ENCODE peak calls at places on chromosomes 1 and 21, in six cellular contexts. S is uterus, H is A549, I is AG10803, Q is GM06990, P is OCI-LY7. O is an unnamed sample.

GRCh38 chr1:51679435-51679834 is 62.5 kb downstream of the OSBPL9 start:
- DNase-seq in P (no peak), S (no peak), I (peak; percentile 24), Q (peak; percentile 32), H (peak; percentile 22), O (peak; percentile 30)

GRCh38 chr1:43704838-43705237 is 2.5 kb upstream of the ST3GAL3 start:
- DNase-seq in P (peak; percentile 19), I (peak; percentile 71), Q (no peak), S (peak; percentile 39), H (peak; percentile 40), O (peak; percentile 26)

GRCh38 chr1:228794173-228794572 is 58.9 kb downstream of the RHOU start:
- DNase-seq in P (no peak), I (no peak), S (no peak), Q (peak; percentile 6), H (no peak), O (peak; percentile 31)

GRCh38 chr1:31373897-31374486 is 1.1 kb upstream of the FABP3 start:
- DNase-seq in H (no peak), Q (no peak), P (no peak), S (no peak), I (no peak), O (no peak)

GRCh38 chr1:8122160-8122476 is 96.0 kb upstream of the ERRFI1 start:
- DNase-seq in Q (no peak), I (no peak), H (no peak), S (peak; percentile 77), P (no peak), O (peak; percentile 79)

GRCh38 chr21:45726438-45726837 is 82.9 kb downstream of the PCBP3 start:
- DNase-seq in P (no peak), I (no peak), H (no peak), Q (no peak), S (no peak), O (no peak)

GRCh38 chr1:182671779-182672486 is 12.5 kb downstream of the RGS8 start:
- DNase-seq in I (no peak), Q (peak; percentile 23), P (no peak), H (no peak), S (no peak), O (no peak)

GRCh38 chr1:213605732-213606131 is 382.0 kb upstream of the PROX1 start:
- DNase-seq in I (no peak), P (no peak), H (no peak), S (no peak), Q (no peak), O (no peak)

GRCh38 chr1:197173571-197174482 is 27.4 kb upstream of the ASPM start:
- DNase-seq in Q (no peak), I (peak; percentile 35), S (no peak), P (no peak), H (peak; percentile 68), O (peak; percentile 89)

GRCh38 chr1:49435291-49435690 is 588.5 kb downstream of the AGBL4 start:
- DNase-seq in H (no peak), Q (no peak), I (no peak), P (no peak), S (no peak), O (no peak)

GRCh38 chr1:47872871-47873270 is 124.3 kb downstream of the TRABD2B start:
- DNase-seq in P (no peak), I (no peak), S (no peak), H (no peak), Q (no peak), O (no peak)

GRCh38 chr1:14300991-14301703 is 297.3 kb upstream of the KAZN start:
- DNase-seq in P (no peak), Q (no peak), I (peak; percentile 15), H (no peak), S (no peak), O (no peak)

GRCh38 chr1:27380766-27381733 is 2.1 kb downstream of the CD164L2 start:
- DNase-seq in Q (no peak), P (no peak), I (no peak), H (no peak), S (no peak), O (no peak)

GRCh38 chr21:40276001-40276400 is 408.8 kb downstream of the PCP4 start:
- DNase-seq in I (no peak), S (no peak), H (no peak), Q (no peak), P (no peak), O (no peak)

GRCh38 chr1:161730050-161730564 is 8.8 kb downstream of the FCRLB start:
- DNase-seq in S (no peak), I (peak; percentile 48), P (no peak), H (no peak), Q (no peak), O (peak; percentile 51)

GRCh38 chr1:156091610-156092009 is 9.3 kb upstream of the MEX3A start:
- DNase-seq in H (no peak), I (no peak), S (no peak), Q (no peak), P (no peak), O (no peak)

GRCh38 chr1:209674957-209675566 is at the start of gene G0S2:
- DNase-seq in Q (peak; percentile 34), S (peak; percentile 74), P (no peak), I (peak; percentile 39), H (no peak), O (peak; percentile 50)

GRCh38 chr1:67307251-67308060 is at the start of gene IL12RB2:
- DNase-seq in Q (peak; percentile 11), I (no peak), H (no peak), S (no peak), P (no peak), O (no peak)

GRCh38 chr1:235077163-235077540 is 51.5 kb downstream of the TOMM20 start:
- DNase-seq in Q (no peak), S (no peak), P (no peak), I (no peak), H (no peak), O (no peak)

GRCh38 chr1:235078480-235078803 is 50.2 kb downstream of the TOMM20 start:
- DNase-seq in Q (no peak), I (no peak), P (no peak), H (no peak), S (no peak), O (no peak)

GRCh38 chr1:235077571-235078479 is 50.8 kb downstream of the TOMM20 start:
- DNase-seq in S (no peak), I (peak; percentile 52), P (no peak), H (peak; percentile 40), Q (peak; percentile 81), O (no peak)

GRCh38 chr1:235078927-235079381 is 49.7 kb downstream of the TOMM20 start:
- DNase-seq in I (peak; percentile 69), S (no peak), P (no peak), H (peak; percentile 29), Q (peak; percentile 34), O (peak; percentile 46)

GRCh38 chr1:235079443-235079967 is 49.1 kb downstream of the TOMM20 start:
- DNase-seq in S (no peak), H (peak; percentile 72), I (no peak), Q (peak; percentile 82), P (peak; percentile 55), O (no peak)
- TF ChIP-seq CTCF in S (no peak), H (no peak), I (no peak), Q (no peak), P (no peak), O (no peak)

DNA sequence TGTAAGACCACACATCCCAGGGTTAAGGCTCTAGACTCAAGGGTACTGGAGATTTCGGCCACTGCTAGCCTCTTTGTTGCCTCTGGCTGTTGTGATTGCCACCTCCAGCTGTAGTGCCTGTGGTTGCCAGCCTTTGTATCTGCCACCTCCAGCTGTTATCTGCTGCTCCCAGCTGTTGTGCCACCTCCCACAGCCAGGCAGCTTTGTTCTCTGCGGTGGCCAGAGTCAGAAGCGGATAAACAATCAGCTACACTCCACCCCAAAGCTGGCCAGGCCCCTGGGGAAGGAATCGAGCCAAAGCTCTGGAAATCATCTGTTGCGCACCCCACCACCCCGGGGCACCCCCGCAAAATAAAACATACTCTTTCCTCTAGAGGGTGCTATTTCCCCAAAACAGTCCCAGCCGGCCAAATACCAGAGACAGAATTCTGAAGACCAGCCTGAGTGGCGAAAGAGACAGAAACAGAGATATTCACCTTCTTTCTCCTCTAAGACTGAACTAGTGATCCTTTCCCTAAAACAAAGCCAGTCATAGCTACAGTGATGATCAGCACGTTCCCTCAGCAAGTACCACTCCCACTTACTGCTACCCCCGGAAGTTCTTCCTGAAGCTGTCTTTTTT is 14.8 kb upstream of the PIGM start:
- DNase-seq in H (peak; percentile 26), I (peak; percentile 44), Q (peak; percentile 24), S (peak; percentile 56), P (peak; percentile 62), O (peak; percentile 61)
- TF ChIP-seq CTCF in H (peak; percentile 72), I (peak; percentile 55), Q (peak; percentile 66), S (peak; percentile 52), P (peak; percentile 93), O (peak; percentile 72)

DNA sequence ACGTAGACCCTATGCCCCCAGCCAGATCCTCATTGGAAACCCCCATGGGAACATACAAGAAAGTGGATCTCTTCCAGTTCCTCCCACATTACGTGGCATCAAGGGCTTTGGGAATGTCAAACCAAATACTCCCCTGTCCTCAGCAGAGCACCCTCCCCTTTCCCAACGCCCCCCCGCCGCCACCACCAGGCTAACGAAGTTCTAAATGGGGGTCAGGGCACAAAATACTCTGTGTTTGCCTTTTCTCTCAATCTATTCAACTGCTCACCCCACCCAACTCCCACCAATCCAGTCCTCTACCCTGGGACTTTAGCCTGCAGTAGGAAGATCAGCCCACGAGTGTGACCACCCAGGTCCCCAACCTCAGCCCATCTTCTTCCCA is 24.5 kb downstream of the NEK2 start:
- DNase-seq in H (no peak), Q (no peak), P (no peak), I (no peak), S (no peak), O (no peak)
- TF ChIP-seq CTCF in H (no peak), Q (no peak), P (no peak), I (no peak), S (no peak), O (no peak)

DNA sequence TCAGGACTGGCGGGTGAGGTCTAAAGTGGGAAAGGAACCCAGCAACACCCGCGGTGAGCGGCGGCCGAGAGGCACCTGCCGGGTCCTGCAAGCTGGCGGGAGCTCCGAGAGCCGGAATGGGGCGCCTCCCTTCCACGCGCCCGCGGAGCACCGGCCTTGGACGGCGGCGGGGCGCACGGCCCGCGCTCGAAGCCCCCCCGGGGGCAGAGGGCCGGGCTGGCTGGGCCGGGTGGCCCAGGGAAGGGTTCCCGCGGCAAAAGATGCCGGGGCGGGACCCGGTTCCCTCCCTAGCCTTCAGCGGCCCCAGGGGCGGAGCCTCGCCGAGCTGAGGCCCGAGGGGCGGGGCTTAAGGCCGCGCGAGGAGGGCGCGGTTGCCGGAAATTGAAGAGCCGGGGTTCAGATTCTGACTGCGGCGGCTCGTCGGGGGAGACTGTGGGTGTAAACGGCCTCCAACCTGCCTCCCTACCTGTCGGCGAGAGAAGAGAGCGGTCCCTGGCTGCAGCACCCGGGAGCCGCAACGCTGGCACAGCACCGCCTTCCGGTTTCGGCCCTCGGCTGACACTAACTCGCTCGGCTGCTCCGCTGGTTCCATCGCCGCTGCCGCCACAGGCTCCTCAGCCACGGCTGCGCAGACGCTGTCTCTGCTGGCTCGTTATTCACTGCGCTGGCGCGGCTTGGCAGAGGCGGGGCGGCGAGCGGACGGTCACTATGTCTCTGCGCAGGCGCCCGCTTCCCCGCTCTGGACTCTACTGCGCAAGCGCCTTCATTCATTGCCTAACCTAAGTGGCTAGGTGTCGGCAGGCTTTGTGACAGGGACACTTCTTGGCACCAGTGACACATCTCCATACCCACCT is at the start of gene RABIF:
- DNase-seq in P (peak; percentile 96), H (peak; percentile 95), Q (peak; percentile 97), I (peak; percentile 93), S (peak; percentile 98), O (peak; percentile 95)
- TF ChIP-seq CTCF in P (no peak), H (no peak), Q (peak; percentile 23), I (peak; percentile 29), S (no peak), O (peak; percentile 51)

GRCh38 chr1:19620786-19621185 is 23.3 kb upstream of the NBL1 start:
- DNase-seq in P (no peak), I (peak; percentile 80), Q (no peak), S (no peak), H (no peak), O (no peak)
- TF ChIP-seq CTCF in P (no peak), I (no peak), Q (no peak), S (no peak), H (no peak), O (no peak)

GRCh38 chr1:152018537-152018936 is 18.3 kb downstream of the S100A11 start:
- DNase-seq in S (no peak), H (peak; percentile 42), P (no peak), I (no peak), Q (no peak), O (peak; percentile 59)
- TF ChIP-seq CTCF in S (no peak), H (peak; percentile 31), P (peak; percentile 67), I (peak; percentile 23), Q (peak; percentile 52), O (peak; percentile 67)

O was measured in choroid plexus epithelial cell.